ENCODE peak calls at places on chromosome 11, in nine cellular contexts. D is naive thymus-derived CD4-positive, alpha-beta T cell; X is MG63; N is pancreas; L is right atrium auricular region; R is Caco-2; W is endothelial cell of umbilical vein; M is transverse colon; Z is MM.1S. S is an unnamed sample. For H3K36me3 and H3K27me3, the result is how much of the 10 kb centered on the place peaks cover.

GRCh38 chr11:43359432-43359818 is 705 bp downstream of the TTC17 start:
- DNase-seq in D (no peak), R (peak), M (peak), Z (peak), W (peak), L (no peak), N (no peak), X (peak), S (no peak)

GRCh38 chr11:3825473-3826154 is 15.1 kb downstream of the RHOG start:
- DNase-seq in W (no peak), M (no peak), Z (no peak), R (no peak), D (no peak), L (no peak), X (no peak), N (no peak), S (no peak)

GRCh38 chr11:65382804-65383368 is 440 bp upstream of the SLC25A45 start:
- DNase-seq in W (no peak), M (peak), R (no peak), X (no peak), L (no peak), D (no peak), Z (no peak), N (peak), S (no peak)

GRCh38 chr11:70542811-70543210 is 144.5 kb downstream of the CTTN start:
- DNase-seq in W (no peak), X (no peak), Z (no peak), D (no peak), N (no peak), R (no peak), M (no peak), L (no peak), S (no peak)

GRCh38 chr11:90326647-90327046 is 103.8 kb upstream of the CHORDC1 start:
- DNase-seq in Z (no peak), D (no peak), L (no peak), X (no peak), N (no peak), M (no peak), R (no peak), W (no peak), S (no peak)

GRCh38 chr11:114080219-114080618 is 20.7 kb downstream of the ZBTB16 start:
- DNase-seq in N (no peak), L (no peak), M (no peak), Z (peak), W (peak), R (no peak), X (no peak), D (no peak), S (no peak)

GRCh38 chr11:69647349-69647748 is 6.4 kb downstream of the CCND1 start:
- DNase-seq in X (no peak), W (no peak), Z (no peak), N (no peak), M (no peak), R (no peak), D (no peak), L (no peak), S (no peak)

GRCh38 chr11:44877908-44878459 is 72.7 kb downstream of the TP53I11 start:
- DNase-seq in D (no peak), Z (no peak), M (no peak), X (no peak), L (no peak), W (peak), N (no peak), R (no peak), S (no peak)

GRCh38 chr11:45806937-45807791 is 2.2 kb downstream of the SLC35C1 start:
- DNase-seq in N (no peak), R (no peak), Z (no peak), D (no peak), L (no peak), W (no peak), M (no peak), X (no peak), S (no peak)

GRCh38 chr11:38173671-38174070 is 1575.6 kb upstream of the RAG2 start:
- DNase-seq in L (no peak), D (no peak), N (no peak), M (no peak), W (no peak), R (no peak), Z (no peak), X (no peak), S (no peak)

GRCh38 chr11:31236052-31236652 is 133.4 kb downstream of the DCDC1 start:
- DNase-seq in M (no peak), R (no peak), W (peak), Z (peak), D (no peak), X (no peak), N (no peak), L (no peak), S (no peak)

GRCh38 chr11:79122759-79123158 is 318.1 kb downstream of the TENM4 start:
- DNase-seq in D (no peak), N (no peak), W (no peak), Z (no peak), L (no peak), X (no peak), R (no peak), M (no peak), S (no peak)

GRCh38 chr11:43124272-43124920 is 187.4 kb upstream of the API5 start:
- DNase-seq in L (no peak), Z (no peak), N (no peak), R (no peak), X (no peak), M (no peak), D (no peak), W (no peak), S (no peak)

GRCh38 chr11:62856333-62856910 is 17.0 kb upstream of the WDR74 start:
- DNase-seq in X (no peak), N (no peak), W (no peak), Z (no peak), D (no peak), L (no peak), M (no peak), R (no peak), S (no peak)

GRCh38 chr11:3905080-3905953 is 49.9 kb downstream of the STIM1 start:
- DNase-seq in L (no peak), Z (peak), M (peak), R (peak), W (no peak), X (no peak), D (peak), N (no peak), S (peak)

GRCh38 chr11:44854146-44854545 is 96.5 kb downstream of the TP53I11 start:
- DNase-seq in D (no peak), R (no peak), X (no peak), M (no peak), W (no peak), L (no peak), Z (no peak), N (no peak), S (no peak)

GRCh38 chr11:113951487-113951886 is 23.4 kb upstream of the HTR3A start:
- DNase-seq in L (no peak), D (no peak), M (no peak), W (no peak), R (no peak), Z (no peak), X (no peak), N (no peak), S (no peak)

GRCh38 chr11:77690649-77691048 is 53.1 kb upstream of the CLNS1A start:
- DNase-seq in X (no peak), D (no peak), R (no peak), W (no peak), N (no peak), Z (no peak), L (no peak), M (no peak), S (no peak)

GRCh38 chr11:77699425-77699824 is 61.8 kb upstream of the CLNS1A start:
- DNase-seq in X (no peak), D (no peak), M (no peak), L (no peak), R (no peak), W (no peak), N (no peak), Z (no peak), S (no peak)

GRCh38 chr11:77698896-77699295 is 61.3 kb upstream of the CLNS1A start:
- DNase-seq in N (no peak), X (no peak), L (no peak), W (no peak), R (no peak), Z (no peak), D (no peak), M (no peak), S (no peak)

GRCh38 chr11:77697865-77698264 is 60.3 kb upstream of the CLNS1A start:
- DNase-seq in M (no peak), N (no peak), X (no peak), L (no peak), D (no peak), W (no peak), Z (no peak), R (no peak), S (no peak)

GRCh38 chr11:77695417-77695816 is 57.8 kb upstream of the CLNS1A start:
- DNase-seq in L (no peak), W (peak), N (no peak), Z (no peak), X (no peak), M (no peak), D (no peak), R (no peak), S (no peak)
- H3K36me3 ChIP-seq in L (under half), W (under half), N (under half), Z (under half), X (under half), M (under half), D (half or more), R (under half), S (under half)

GRCh38 chr11:118055966-118056365 is 20.9 kb upstream of the TMPRSS4 start:
- DNase-seq in R (peak), L (no peak), D (no peak), X (no peak), M (peak), W (no peak), N (no peak), Z (no peak), S (no peak)
- H3K27me3 ChIP-seq in R (under half), L (under half), D (under half), X (under half), M (under half), W (under half), N (under half), Z (under half), S (under half)

DNA sequence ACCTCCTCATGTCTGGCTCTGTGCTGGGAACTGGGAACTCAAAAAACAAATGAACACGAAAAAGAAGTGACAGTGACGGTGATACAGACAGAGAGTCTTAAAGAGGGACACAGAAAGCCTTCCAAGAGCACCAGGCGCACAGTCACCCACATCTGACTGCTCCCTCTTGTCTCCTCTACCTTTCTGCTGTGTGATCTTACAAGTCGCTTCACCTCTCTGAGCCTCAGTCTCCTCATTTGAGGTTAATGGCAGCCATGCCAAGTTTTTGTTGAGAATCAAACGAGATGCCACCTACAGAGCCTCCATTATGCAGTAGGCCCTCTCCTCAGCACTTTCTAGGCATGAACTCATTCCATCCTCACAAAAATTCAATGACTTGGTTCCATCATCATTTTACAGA is 3.7 kb downstream of the LRRC32 start:
- DNase-seq in M (no peak), D (no peak), N (no peak), L (no peak), R (no peak), W (no peak), Z (no peak), X (no peak), S (no peak)
- H3K4me3 ChIP-seq in M (no peak), D (no peak), N (no peak), L (peak), R (no peak), W (no peak), Z (no peak), X (no peak), S (no peak)

GRCh38 chr11:66653123-66653522 is 14.6 kb downstream of the RBM4 start:
- DNase-seq in D (no peak), L (no peak), N (no peak), W (no peak), X (no peak), Z (no peak), R (no peak), M (no peak), S (no peak)

GRCh38 chr11:66646875-66647274 is 8.4 kb downstream of the RBM4 start:
- DNase-seq in N (no peak), M (no peak), X (no peak), D (no peak), R (no peak), W (no peak), L (no peak), Z (no peak), S (no peak)

GRCh38 chr11:66652651-66653050 is 14.1 kb downstream of the RBM4 start:
- DNase-seq in W (no peak), X (no peak), N (no peak), L (no peak), R (no peak), Z (no peak), M (no peak), D (no peak), S (no peak)

GRCh38 chr11:66651011-66651410 is 12.5 kb downstream of the RBM4 start:
- DNase-seq in M (no peak), W (no peak), D (no peak), Z (no peak), R (no peak), N (no peak), X (no peak), L (no peak), S (no peak)

GRCh38 chr11:66649903-66650302 is 11.4 kb downstream of the RBM4 start:
- DNase-seq in N (no peak), R (no peak), L (no peak), Z (no peak), X (no peak), W (no peak), M (no peak), D (no peak), S (no peak)
- H3K36me3 ChIP-seq in N (under half), R (under half), L (half or more), Z (under half), X (half or more), W (under half), M (half or more), D (half or more), S (under half)

GRCh38 chr11:126564588-126564987 is 209.1 kb downstream of the ST3GAL4 start:
- DNase-seq in R (no peak), X (no peak), Z (no peak), M (no peak), D (no peak), L (no peak), W (no peak), N (no peak), S (no peak)
- H3K27me3 ChIP-seq in R (under half), X (under half), Z (under half), M (under half), D (under half), L (under half), W (under half), N (under half), S (under half)

GRCh38 chr11:13440100-13440855 is 22.7 kb downstream of the BTBD10 start:
- DNase-seq in N (no peak), W (peak), L (no peak), M (peak), Z (no peak), R (no peak), D (no peak), X (peak), S (peak)
- H3K4me3 ChIP-seq in N (no peak), W (no peak), L (peak), M (peak), Z (no peak), R (no peak), D (no peak), X (peak), S (peak)

GRCh38 chr11:61793829-61794204 is 1.1 kb downstream of the FEN1 start:
- DNase-seq in W (no peak), N (no peak), X (peak), L (no peak), R (no peak), M (no peak), Z (no peak), D (no peak), S (no peak)
- H3K36me3 ChIP-seq in W (under half), N (under half), X (half or more), L (under half), R (under half), M (under half), Z (under half), D (under half), S (under half)

DNA sequence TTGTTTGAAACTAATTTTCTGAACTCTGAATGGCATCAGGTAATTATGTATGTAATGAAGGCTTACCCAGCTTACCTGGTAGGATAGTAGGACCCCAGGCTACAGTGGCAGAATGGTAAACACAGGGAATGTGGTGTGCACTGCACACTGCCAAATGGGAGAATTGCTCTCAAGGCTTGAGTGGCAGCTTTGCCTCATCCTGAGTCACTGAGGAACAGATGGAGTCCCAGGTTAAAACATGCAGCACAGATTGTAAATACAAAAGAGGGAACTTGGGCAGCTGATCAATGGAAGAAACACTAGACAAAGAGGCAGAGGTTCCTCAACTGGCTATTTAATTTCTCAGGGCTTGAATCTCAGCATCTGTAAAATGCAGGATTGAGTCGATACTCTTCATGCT is 24.4 kb downstream of the GPR83 start:
- DNase-seq in D (no peak), W (no peak), X (no peak), L (no peak), N (no peak), Z (no peak), R (no peak), M (no peak), S (no peak)
- H3K27me3 ChIP-seq in D (under half), W (under half), X (under half), L (under half), N (under half), Z (under half), R (under half), M (under half), S (under half)

GRCh38 chr11:17721242-17721999 is 2.0 kb downstream of the MYOD1 start:
- DNase-seq in N (no peak), L (no peak), R (no peak), Z (no peak), X (no peak), M (no peak), D (no peak), W (no peak), S (no peak)
- H3K4me3 ChIP-seq in N (no peak), L (no peak), R (no peak), Z (no peak), X (no peak), M (no peak), D (no peak), W (no peak), S (no peak)

GRCh38 chr11:124591430-124591829 is 19.8 kb upstream of the PANX3 start:
- DNase-seq in Z (no peak), R (no peak), L (no peak), M (no peak), X (no peak), W (no peak), D (no peak), N (no peak), S (no peak)

GRCh38 chr11:124595302-124595701 is 15.9 kb upstream of the PANX3 start:
- DNase-seq in Z (no peak), L (no peak), M (no peak), X (no peak), R (no peak), N (no peak), W (no peak), D (no peak), S (no peak)

GRCh38 chr11:124597661-124598060 is 13.6 kb upstream of the PANX3 start:
- DNase-seq in M (no peak), X (no peak), W (no peak), R (no peak), N (no peak), Z (no peak), D (no peak), L (no peak), S (no peak)

DNA sequence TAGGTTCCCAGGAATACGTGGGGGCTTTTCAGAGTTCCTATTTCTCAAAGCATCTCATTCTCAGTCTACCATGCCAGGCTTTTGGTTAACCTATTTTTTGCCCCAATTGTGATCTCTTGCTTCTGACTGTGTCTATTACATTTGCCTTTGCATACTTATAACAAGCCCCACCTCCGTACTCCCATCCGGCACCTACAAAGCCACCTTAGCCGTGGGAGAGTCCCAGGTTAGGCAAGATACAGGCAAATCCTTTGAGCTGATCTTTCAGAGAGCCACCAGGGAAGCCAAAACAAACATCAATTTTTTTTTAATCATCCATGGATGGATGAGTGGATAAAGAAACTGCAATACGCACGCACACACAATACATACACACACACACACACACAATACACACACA is 18.6 kb upstream of the PANX3 start:
- DNase-seq in L (no peak), N (no peak), M (no peak), D (no peak), W (no peak), X (no peak), R (no peak), Z (no peak), S (no peak)
- H3K36me3 ChIP-seq in L (under half), N (under half), M (under half), D (under half), W (under half), X (under half), R (under half), Z (under half), S (under half)